ENCODE peak calls at places on chromosomes 3 and 15, in five cellular contexts. L, D, E, K and O are unnamed samples. For H3K4me1, the result is how much of the 10 kb centered on the place peaks cover.

GRCh38 chr3:115245437-115245836 is 98.3 kb upstream of the ZBTB20 start:
- DNase-seq in K (no peak), D (no peak), E (no peak), L (no peak), O (no peak)

GRCh38 chr15:87762110-87762509 is 494.4 kb downstream of the NTRK3 start:
- DNase-seq in L (no peak), D (no peak), E (no peak), K (no peak), O (no peak)

GRCh38 chr3:67090472-67090871 is 92.4 kb downstream of the KBTBD8 start:
- DNase-seq in L (no peak), E (no peak), K (no peak), D (no peak), O (no peak)

GRCh38 chr3:72960812-72961518 is 35.6 kb upstream of the PPP4R2 start:
- DNase-seq in K (no peak), E (peak), L (peak), D (no peak), O (no peak)

GRCh38 chr15:48632651-48633050 is 12.9 kb downstream of the FBN1 start:
- DNase-seq in E (no peak), L (no peak), K (no peak), D (no peak), O (no peak)

GRCh38 chr3:127889461-127889863 is 25.6 kb upstream of the KBTBD12 start:
- DNase-seq in L (peak), E (no peak), D (no peak), K (no peak), O (no peak)

GRCh38 chr3:169122407-169122806 is 541.1 kb downstream of the MECOM start:
- DNase-seq in E (no peak), L (no peak), K (no peak), D (no peak), O (no peak)

GRCh38 chr3:167669699-167670098 is 16.0 kb upstream of the WDR49 start:
- DNase-seq in E (no peak), K (no peak), D (no peak), L (no peak), O (no peak)

GRCh38 chr3:74000715-74001114 is 376.0 kb upstream of the PDZRN3 start:
- DNase-seq in K (no peak), E (no peak), D (no peak), L (no peak), O (no peak)

GRCh38 chr3:46946856-46947544 is 29.5 kb downstream of the CCDC12 start:
- DNase-seq in E (no peak), D (no peak), L (peak), K (peak), O (no peak)

GRCh38 chr15:101724675-101725005 is 367 bp upstream of the TARS3 start:
- DNase-seq in E (no peak), K (no peak), L (no peak), D (no peak), O (no peak)

GRCh38 chr3:83928391-83928790 is 1030.4 kb upstream of the CADM2 start:
- DNase-seq in D (peak), E (no peak), L (no peak), K (no peak), O (no peak)

GRCh38 chr3:162390891-162391290 is 894.3 kb downstream of the OTOL1 start:
- DNase-seq in L (no peak), E (no peak), D (no peak), K (no peak), O (no peak)

GRCh38 chr3:33547101-33547500 is 106.9 kb upstream of the UBP1 start:
- DNase-seq in K (no peak), L (no peak), D (no peak), E (no peak), O (no peak)

GRCh38 chr3:64748244-64748894 is 60.6 kb upstream of the ADAMTS9 start:
- DNase-seq in K (no peak), L (no peak), D (no peak), E (no peak), O (no peak)

GRCh38 chr15:66108483-66109270 is 144.9 kb downstream of the MEGF11 start:
- DNase-seq in L (no peak), E (no peak), D (no peak), K (no peak), O (no peak)

GRCh38 chr3:70742081-70742480 is 429.6 kb upstream of the MDFIC2 start:
- DNase-seq in L (no peak), D (no peak), K (no peak), E (no peak), O (no peak)

GRCh38 chr3:161231861-161232260 is 10.8 kb downstream of the NMD3 start:
- DNase-seq in L (no peak), D (no peak), E (no peak), K (no peak), O (no peak)

GRCh38 chr3:52046186-52046913 is 10.0 kb downstream of the DUSP7 start:
- DNase-seq in K (no peak), D (no peak), E (peak), L (no peak), O (no peak)

GRCh38 chr3:14203521-14204079 is 25.0 kb downstream of the LSM3 start:
- DNase-seq in E (peak), L (peak), K (peak), D (peak), O (peak)

GRCh38 chr3:103184772-103185171 is 750.0 kb downstream of the ZPLD1 start:
- DNase-seq in E (no peak), L (no peak), D (no peak), K (no peak), O (no peak)

GRCh38 chr15:64152507-64153387 is 1.2 kb downstream of the SNX22 start:
- DNase-seq in D (no peak), E (no peak), L (peak), K (no peak), O (no peak)

GRCh38 chr3:120418446-120418845 is 32.3 kb downstream of the FSTL1 start:
- DNase-seq in L (no peak), K (no peak), D (no peak), E (no peak), O (no peak)

GRCh38 chr3:120416868-120417267 is 33.9 kb downstream of the FSTL1 start:
- DNase-seq in L (peak), K (no peak), E (no peak), D (peak), O (no peak)

GRCh38 chr3:120418866-120419490 is 31.8 kb downstream of the FSTL1 start:
- DNase-seq in K (no peak), L (peak), D (peak), E (peak), O (peak)

GRCh38 chr3:120415756-120416155 is 35.0 kb downstream of the FSTL1 start:
- DNase-seq in L (no peak), K (no peak), E (no peak), D (no peak), O (no peak)

GRCh38 chr3:120417272-120417911 is 33.4 kb downstream of the FSTL1 start:
- DNase-seq in D (peak), K (peak), E (peak), L (peak), O (peak)
- H3K4me3 ChIP-seq in D (peak), K (peak), E (peak), L (no peak), O (peak)

DNA sequence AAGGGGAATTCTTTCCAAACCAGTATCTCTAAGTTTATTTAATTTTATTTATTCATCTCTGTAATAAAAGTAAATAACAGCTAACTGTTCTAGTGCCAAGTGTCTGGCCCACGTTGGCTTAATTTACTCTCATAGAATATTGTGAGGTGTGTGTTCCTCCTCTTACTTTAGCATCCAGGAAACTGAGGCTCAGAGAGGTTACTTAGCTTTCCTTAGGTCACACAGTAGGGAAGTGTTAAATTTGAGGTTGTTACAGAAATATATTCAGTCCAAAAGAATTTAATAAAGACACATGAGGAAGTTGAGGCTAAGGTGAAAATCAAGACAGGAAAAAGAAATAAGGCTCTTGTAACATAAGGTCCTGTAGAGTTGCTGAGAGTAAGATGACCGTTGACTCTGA is 84.4 kb upstream of the MRPS22 start:
- DNase-seq in D (no peak), L (no peak), E (no peak), K (no peak), O (no peak)
- H3K4me1 ChIP-seq in D (under half), L (under half), E (under half), K (under half), O (under half)

DNA sequence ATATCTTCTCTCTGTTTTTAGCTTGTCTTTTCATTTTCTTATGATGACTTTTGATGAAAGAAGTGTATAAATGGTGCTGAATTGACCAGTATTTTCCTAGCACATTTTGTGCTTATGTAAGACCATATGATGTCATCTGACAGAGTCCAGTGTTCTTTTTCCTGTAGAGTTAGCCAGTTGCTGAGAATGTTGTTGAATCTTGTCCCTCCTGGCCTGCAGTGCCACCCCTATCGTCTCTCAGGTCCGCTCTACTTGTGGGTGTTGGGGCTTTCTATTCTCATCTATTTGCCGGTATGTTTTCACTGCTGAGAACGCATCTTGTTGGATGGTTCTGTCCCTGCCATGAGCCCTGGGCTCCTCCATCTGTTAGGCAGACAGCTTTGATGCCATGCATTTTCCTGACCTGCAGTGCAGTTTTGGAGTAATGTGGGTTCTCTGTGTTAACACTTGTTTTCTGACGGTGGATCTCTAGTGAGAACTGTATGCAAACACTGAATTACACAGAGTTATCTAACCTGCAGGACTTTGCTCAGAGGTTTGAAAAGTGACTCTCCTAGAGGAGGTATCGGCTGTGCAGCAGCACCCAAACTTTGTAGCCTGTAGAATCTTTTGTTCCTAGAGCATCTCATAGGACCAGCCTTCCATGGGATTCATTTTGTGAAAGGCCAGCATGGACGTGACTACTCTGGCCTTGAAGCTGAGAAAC is 44.6 kb downstream of the SLC6A20 start:
- DNase-seq in E (no peak), K (no peak), L (no peak), D (no peak), O (no peak)
- H3K4me3 ChIP-seq in E (no peak), K (no peak), L (no peak), D (no peak), O (no peak)

GRCh38 chr3:18389108-18389733 is 35.9 kb downstream of the SATB1 start:
- DNase-seq in L (peak), D (peak), K (no peak), E (no peak), O (no peak)

GRCh38 chr3:18390024-18390660 is 35.0 kb downstream of the SATB1 start:
- DNase-seq in E (no peak), K (no peak), L (no peak), D (no peak), O (no peak)

GRCh38 chr3:18386274-18386673 is 38.9 kb downstream of the SATB1 start:
- DNase-seq in K (no peak), E (no peak), L (no peak), D (no peak), O (no peak)

GRCh38 chr3:18382760-18383369 is 42.3 kb downstream of the SATB1 start:
- DNase-seq in D (no peak), E (no peak), L (no peak), K (no peak), O (no peak)

DNA sequence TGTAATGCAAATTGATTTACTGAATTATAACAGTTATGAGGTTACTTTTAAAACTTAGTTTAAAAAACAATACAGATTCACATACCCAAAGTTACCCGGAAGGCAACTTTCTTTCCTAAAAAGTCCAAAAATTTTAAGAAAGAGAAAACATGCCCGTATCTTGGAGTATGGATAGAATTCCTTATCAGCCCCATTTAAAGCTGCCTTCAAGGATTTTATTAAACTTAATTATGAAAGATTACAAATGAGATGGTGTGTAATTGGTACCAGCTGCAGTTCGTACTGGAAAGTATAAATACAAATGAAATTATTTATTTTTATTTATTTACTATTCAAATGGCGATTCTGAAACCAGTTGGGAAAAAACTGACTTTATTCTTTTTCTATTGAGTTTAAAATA is 39.4 kb downstream of the SATB1 start:
- DNase-seq in D (no peak), L (no peak), K (no peak), E (no peak), O (no peak)
- H3K4me1 ChIP-seq in D (under half), L (under half), K (half or more), E (under half), O (under half)

GRCh38 chr15:97786741-97787140 is 173.8 kb upstream of the ARRDC4 start:
- DNase-seq in L (no peak), D (no peak), K (no peak), E (no peak), O (no peak)

GRCh38 chr15:97790180-97790579 is 170.3 kb upstream of the ARRDC4 start:
- DNase-seq in K (no peak), L (no peak), E (no peak), D (no peak), O (no peak)

GRCh38 chr15:97791824-97792792 is 168.4 kb upstream of the ARRDC4 start:
- DNase-seq in L (no peak), D (peak), E (no peak), K (no peak), O (no peak)
- H3K4me3 ChIP-seq in L (no peak), D (no peak), E (no peak), K (no peak), O (no peak)

DNA sequence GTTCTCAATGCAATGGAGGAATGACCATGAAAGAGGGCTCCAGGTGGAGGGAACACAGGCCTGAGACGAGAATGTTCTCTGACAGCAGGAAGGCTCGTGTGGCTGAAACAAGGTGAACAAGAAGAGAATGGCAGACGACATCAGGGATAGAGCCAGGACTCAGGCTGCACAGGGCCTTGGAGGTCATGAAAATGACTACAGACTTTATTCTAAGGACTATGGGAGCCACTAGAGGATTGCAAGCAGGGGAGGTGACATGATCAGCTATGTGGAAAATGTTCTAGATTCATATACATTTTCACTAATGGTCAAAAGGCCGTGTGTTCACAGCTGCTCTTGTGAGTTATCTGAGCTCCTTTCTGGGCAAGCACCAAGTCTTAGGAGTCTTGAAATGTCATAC is 78.2 kb downstream of the TAFA4 start:
- DNase-seq in D (no peak), K (no peak), L (no peak), E (no peak), O (no peak)
- H3K4me1 ChIP-seq in D (under half), K (under half), L (under half), E (under half), O (under half)

GRCh38 chr15:83063555-83063954 is 3.5 kb downstream of the BTBD1 start:
- DNase-seq in L (no peak), D (no peak), K (no peak), E (no peak), O (no peak)
- H3K4me3 ChIP-seq in L (no peak), D (no peak), K (peak), E (no peak), O (no peak)

GRCh38 chr3:152272771-152273242 is 4.1 kb downstream of the MBNL1 start:
- DNase-seq in K (peak), E (no peak), L (no peak), D (no peak), O (peak)

GRCh38 chr3:152270145-152270870 is 1.6 kb downstream of the MBNL1 start:
- DNase-seq in K (no peak), D (peak), E (no peak), L (no peak), O (no peak)

GRCh38 chr3:152269423-152270144 is 855 bp downstream of the MBNL1 start:
- DNase-seq in E (peak), K (peak), L (peak), D (peak), O (peak)

GRCh38 chr3:152270944-152271343 is 2.2 kb downstream of the MBNL1 start:
- DNase-seq in K (no peak), D (no peak), E (no peak), L (no peak), O (no peak)

GRCh38 chr3:152271465-152272035 is 2.8 kb downstream of the MBNL1 start:
- DNase-seq in E (no peak), K (no peak), D (no peak), L (no peak), O (no peak)
- H3K4me1 ChIP-seq in E (half or more), K (half or more), D (under half), L (under half), O (under half)

GRCh38 chr15:37789881-37790280 is 144.6 kb upstream of the TMCO5A start:
- DNase-seq in E (no peak), L (no peak), K (no peak), D (no peak), O (no peak)
- H3K4me3 ChIP-seq in E (no peak), L (no peak), K (no peak), D (no peak), O (no peak)